ENCODE peak calls at places on chromosomes 7 and 10, in ten cellular contexts. One of them, this sample, is unnamed.

GRCh38 chr10:52954407-52954806 is 181.8 kb upstream of the MBL2 start:
- DNase-seq in heart left ventricle: no peak
- DNase-seq in A549: no peak
- DNase-seq in NB4: no peak
- DNase-seq in esophagus squamous epithelium: no peak
- DNase-seq in right lobe of liver: no peak
- DNase-seq in K562: no peak
- DNase-seq in vagina: no peak
- DNase-seq in lower leg skin: no peak
- DNase-seq in GM12891: no peak
- DNase-seq in this sample: no peak

GRCh38 chr7:33143996-33144718 is 14.8 kb downstream of the BBS9 start:
- DNase-seq in heart left ventricle: no peak
- DNase-seq in A549: no peak
- DNase-seq in NB4: no peak
- DNase-seq in esophagus squamous epithelium: no peak
- DNase-seq in right lobe of liver: no peak
- DNase-seq in K562: no peak
- DNase-seq in vagina: no peak
- DNase-seq in lower leg skin: no peak
- DNase-seq in GM12891: no peak
- DNase-seq in this sample: no peak

GRCh38 chr7:40572810-40573470 is 438.1 kb downstream of the SUGCT start:
- DNase-seq in heart left ventricle: no peak
- DNase-seq in A549: no peak
- DNase-seq in NB4: no peak
- DNase-seq in esophagus squamous epithelium: no peak
- DNase-seq in right lobe of liver: no peak
- DNase-seq in K562: no peak
- DNase-seq in vagina: no peak
- DNase-seq in lower leg skin: no peak
- DNase-seq in GM12891: no peak
- DNase-seq in this sample: no peak

GRCh38 chr10:88150338-88150737 is 286.9 kb downstream of the PTEN start:
- DNase-seq in heart left ventricle: no peak
- DNase-seq in A549: peak; percentile 74
- DNase-seq in NB4: no peak
- DNase-seq in esophagus squamous epithelium: no peak
- DNase-seq in right lobe of liver: no peak
- DNase-seq in K562: no peak
- DNase-seq in vagina: no peak
- DNase-seq in lower leg skin: no peak
- DNase-seq in GM12891: no peak
- DNase-seq in this sample: peak; percentile 32

GRCh38 chr7:40873248-40873647 is 738.4 kb downstream of the SUGCT start:
- DNase-seq in heart left ventricle: no peak
- DNase-seq in A549: no peak
- DNase-seq in NB4: no peak
- DNase-seq in esophagus squamous epithelium: no peak
- DNase-seq in right lobe of liver: no peak
- DNase-seq in K562: no peak
- DNase-seq in vagina: no peak
- DNase-seq in lower leg skin: no peak
- DNase-seq in GM12891: no peak
- DNase-seq in this sample: no peak

GRCh38 chr7:158043461-158044155 is 544.0 kb downstream of the PTPRN2 start:
- DNase-seq in heart left ventricle: peak; percentile 5
- DNase-seq in A549: no peak
- DNase-seq in NB4: no peak
- DNase-seq in esophagus squamous epithelium: no peak
- DNase-seq in right lobe of liver: no peak
- DNase-seq in K562: no peak
- DNase-seq in vagina: no peak
- DNase-seq in lower leg skin: no peak
- DNase-seq in GM12891: no peak
- DNase-seq in this sample: peak; percentile 78

GRCh38 chr10:1050145-1050544 is 1.2 kb upstream of the IDI1 start:
- DNase-seq in heart left ventricle: no peak
- DNase-seq in A549: peak; percentile 31
- DNase-seq in NB4: peak; percentile 42
- DNase-seq in esophagus squamous epithelium: no peak
- DNase-seq in right lobe of liver: no peak
- DNase-seq in K562: peak; percentile 79
- DNase-seq in vagina: no peak
- DNase-seq in lower leg skin: no peak
- DNase-seq in GM12891: no peak
- DNase-seq in this sample: peak; percentile 43

GRCh38 chr7:74311305-74311744 is 22.1 kb downstream of the CLIP2 start:
- DNase-seq in heart left ventricle: no peak
- DNase-seq in A549: no peak
- DNase-seq in NB4: peak; percentile 59
- DNase-seq in esophagus squamous epithelium: no peak
- DNase-seq in right lobe of liver: no peak
- DNase-seq in K562: no peak
- DNase-seq in vagina: no peak
- DNase-seq in lower leg skin: no peak
- DNase-seq in GM12891: no peak
- DNase-seq in this sample: no peak

GRCh38 chr10:110860576-110861241 is 11.0 kb upstream of the PDCD4 start:
- DNase-seq in heart left ventricle: no peak
- DNase-seq in A549: no peak
- DNase-seq in NB4: peak; percentile 43
- DNase-seq in esophagus squamous epithelium: no peak
- DNase-seq in right lobe of liver: no peak
- DNase-seq in K562: no peak
- DNase-seq in vagina: no peak
- DNase-seq in lower leg skin: no peak
- DNase-seq in GM12891: no peak
- DNase-seq in this sample: no peak

GRCh38 chr7:27462575-27463270 is 200.0 kb downstream of the HIBADH start:
- DNase-seq in heart left ventricle: peak; percentile 22
- DNase-seq in A549: no peak
- DNase-seq in NB4: peak; percentile 28
- DNase-seq in esophagus squamous epithelium: no peak
- DNase-seq in right lobe of liver: no peak
- DNase-seq in K562: no peak
- DNase-seq in vagina: no peak
- DNase-seq in lower leg skin: no peak
- DNase-seq in GM12891: no peak
- DNase-seq in this sample: no peak

GRCh38 chr10:110600487-110601101 is 33.1 kb downstream of the SMC3 start:
- DNase-seq in heart left ventricle: no peak
- DNase-seq in A549: peak; percentile 82
- DNase-seq in NB4: peak; percentile 80
- DNase-seq in esophagus squamous epithelium: no peak
- DNase-seq in right lobe of liver: no peak
- DNase-seq in K562: peak; percentile 62
- DNase-seq in vagina: no peak
- DNase-seq in lower leg skin: no peak
- DNase-seq in GM12891: no peak
- DNase-seq in this sample: no peak

GRCh38 chr10:72038458-72039001 is 49.8 kb downstream of the SPOCK2 start:
- DNase-seq in heart left ventricle: no peak
- DNase-seq in A549: no peak
- DNase-seq in NB4: no peak
- DNase-seq in esophagus squamous epithelium: no peak
- DNase-seq in right lobe of liver: no peak
- DNase-seq in K562: peak; percentile 40
- DNase-seq in vagina: no peak
- DNase-seq in lower leg skin: no peak
- DNase-seq in GM12891: no peak
- DNase-seq in this sample: peak; percentile 86

GRCh38 chr7:78039791-78040776 is 241.5 kb downstream of the PHTF2 start:
- DNase-seq in heart left ventricle: peak; percentile 29
- DNase-seq in A549: peak; percentile 36
- DNase-seq in NB4: peak; percentile 45
- DNase-seq in esophagus squamous epithelium: no peak
- DNase-seq in right lobe of liver: peak; percentile 35
- DNase-seq in K562: peak; percentile 81
- DNase-seq in vagina: no peak
- DNase-seq in lower leg skin: no peak
- DNase-seq in GM12891: peak; percentile 54
- DNase-seq in this sample: peak; percentile 53

GRCh38 chr10:96043895-96044580 is 655 bp downstream of the CCNJ start:
- DNase-seq in heart left ventricle: peak; percentile 34
- DNase-seq in A549: peak; percentile 40
- DNase-seq in NB4: peak; percentile 85
- DNase-seq in esophagus squamous epithelium: no peak
- DNase-seq in right lobe of liver: peak; percentile 44
- DNase-seq in K562: peak; percentile 57
- DNase-seq in vagina: no peak
- DNase-seq in lower leg skin: peak; percentile 17
- DNase-seq in GM12891: peak; percentile 56
- DNase-seq in this sample: peak; percentile 72

DNA sequence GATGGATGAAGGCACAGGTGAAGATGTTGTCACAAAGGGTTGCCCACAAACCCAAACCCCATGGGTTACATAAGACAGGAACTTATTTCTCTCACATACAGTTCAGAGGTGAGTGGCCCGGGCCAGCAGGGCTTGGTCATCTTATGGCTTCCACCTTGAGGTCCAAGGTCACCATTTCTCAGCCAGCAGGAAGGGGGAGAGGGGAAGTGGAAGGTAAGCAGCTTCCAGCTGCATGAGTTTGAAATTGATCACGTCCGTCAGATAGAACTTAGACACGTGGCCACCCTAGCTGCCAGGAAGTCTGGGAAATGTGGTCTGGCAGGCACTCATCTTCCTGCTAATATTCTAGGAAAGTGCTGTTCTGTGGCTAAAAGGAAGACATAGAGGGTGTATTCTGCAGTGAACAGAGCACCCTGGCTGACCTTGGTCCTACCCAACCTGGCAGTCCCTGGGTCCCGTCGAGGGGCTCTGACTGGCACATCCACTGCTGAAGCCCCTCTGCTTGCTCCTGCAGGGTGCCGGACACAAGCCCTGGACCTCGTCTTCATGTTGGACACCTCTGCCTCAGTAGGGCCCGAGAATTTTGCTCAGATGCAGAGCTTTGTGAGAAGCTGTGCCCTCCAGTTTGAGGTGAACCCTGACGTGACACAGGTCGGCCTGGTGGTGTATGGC is 49.5 kb downstream of the VWA2 start:
- DNase-seq in heart left ventricle: no peak
- DNase-seq in A549: no peak
- DNase-seq in NB4: no peak
- DNase-seq in esophagus squamous epithelium: no peak
- DNase-seq in right lobe of liver: no peak
- DNase-seq in K562: no peak
- DNase-seq in vagina: no peak
- DNase-seq in lower leg skin: no peak
- DNase-seq in GM12891: no peak
- DNase-seq in this sample: no peak
- TF ChIP-seq POLR2A in heart left ventricle: no peak
- TF ChIP-seq POLR2A in A549: no peak
- TF ChIP-seq POLR2A in NB4: no peak
- TF ChIP-seq POLR2A in esophagus squamous epithelium: no peak
- TF ChIP-seq POLR2A in right lobe of liver: no peak
- TF ChIP-seq POLR2A in K562: no peak
- TF ChIP-seq POLR2A in vagina: no peak
- TF ChIP-seq POLR2A in lower leg skin: no peak
- TF ChIP-seq POLR2A in GM12891: no peak
- TF ChIP-seq POLR2A in this sample: no peak

GRCh38 chr10:17644485-17644964 is 574 bp downstream of the STAM start:
- DNase-seq in heart left ventricle: no peak
- DNase-seq in A549: no peak
- DNase-seq in NB4: no peak
- DNase-seq in esophagus squamous epithelium: no peak
- DNase-seq in right lobe of liver: no peak
- DNase-seq in K562: peak; percentile 56
- DNase-seq in vagina: no peak
- DNase-seq in lower leg skin: no peak
- DNase-seq in GM12891: no peak
- DNase-seq in this sample: no peak

GRCh38 chr10:17643339-17643754 is 604 bp upstream of the STAM start:
- DNase-seq in heart left ventricle: peak; percentile 75
- DNase-seq in A549: peak; percentile 87
- DNase-seq in NB4: no peak
- DNase-seq in esophagus squamous epithelium: no peak
- DNase-seq in right lobe of liver: peak; percentile 65
- DNase-seq in K562: no peak
- DNase-seq in vagina: peak; percentile 88
- DNase-seq in lower leg skin: peak; percentile 71
- DNase-seq in GM12891: no peak
- DNase-seq in this sample: peak; percentile 85

GRCh38 chr10:17645591-17646345 is 1.8 kb downstream of the STAM start:
- DNase-seq in heart left ventricle: no peak
- DNase-seq in A549: no peak
- DNase-seq in NB4: peak; percentile 6
- DNase-seq in esophagus squamous epithelium: no peak
- DNase-seq in right lobe of liver: no peak
- DNase-seq in K562: peak; percentile 40
- DNase-seq in vagina: no peak
- DNase-seq in lower leg skin: no peak
- DNase-seq in GM12891: no peak
- DNase-seq in this sample: no peak

GRCh38 chr10:17647316-17647715 is 3.4 kb downstream of the STAM start:
- DNase-seq in heart left ventricle: peak; percentile 34
- DNase-seq in A549: no peak
- DNase-seq in NB4: peak; percentile 57
- DNase-seq in esophagus squamous epithelium: no peak
- DNase-seq in right lobe of liver: no peak
- DNase-seq in K562: no peak
- DNase-seq in vagina: no peak
- DNase-seq in lower leg skin: no peak
- DNase-seq in GM12891: no peak
- DNase-seq in this sample: no peak

GRCh38 chr10:17643755-17644484 is at the start of gene STAM:
- DNase-seq in heart left ventricle: peak; percentile 92
- DNase-seq in A549: peak; percentile 92
- DNase-seq in NB4: peak; percentile 90
- DNase-seq in esophagus squamous epithelium: peak; percentile 37
- DNase-seq in right lobe of liver: peak; percentile 93
- DNase-seq in K562: peak; percentile 94
- DNase-seq in vagina: peak; percentile 90
- DNase-seq in lower leg skin: peak; percentile 83
- DNase-seq in GM12891: peak; percentile 64
- DNase-seq in this sample: peak; percentile 90
- TF ChIP-seq POLR2A in heart left ventricle: no peak
- TF ChIP-seq POLR2A in A549: peak; percentile 29
- TF ChIP-seq POLR2A in NB4: peak; percentile 63
- TF ChIP-seq POLR2A in esophagus squamous epithelium: peak; percentile 62
- TF ChIP-seq POLR2A in right lobe of liver: peak; percentile 61
- TF ChIP-seq POLR2A in K562: peak; percentile 92
- TF ChIP-seq POLR2A in vagina: no peak
- TF ChIP-seq POLR2A in lower leg skin: no peak
- TF ChIP-seq POLR2A in GM12891: peak; percentile 88
- TF ChIP-seq POLR2A in this sample: no peak

GRCh38 chr7:99312316-99313203 is 13.1 kb upstream of the ARPC1A start:
- DNase-seq in heart left ventricle: peak; percentile 60
- DNase-seq in A549: peak; percentile 61
- DNase-seq in NB4: peak; percentile 79
- DNase-seq in esophagus squamous epithelium: no peak
- DNase-seq in right lobe of liver: peak; percentile 40
- DNase-seq in K562: peak; percentile 85
- DNase-seq in vagina: no peak
- DNase-seq in lower leg skin: peak; percentile 63
- DNase-seq in GM12891: peak; percentile 47
- DNase-seq in this sample: peak; percentile 73
- TF ChIP-seq POLR2A in heart left ventricle: no peak
- TF ChIP-seq POLR2A in A549: no peak
- TF ChIP-seq POLR2A in NB4: no peak
- TF ChIP-seq POLR2A in esophagus squamous epithelium: no peak
- TF ChIP-seq POLR2A in right lobe of liver: no peak
- TF ChIP-seq POLR2A in K562: no peak
- TF ChIP-seq POLR2A in vagina: no peak
- TF ChIP-seq POLR2A in lower leg skin: no peak
- TF ChIP-seq POLR2A in GM12891: no peak
- TF ChIP-seq POLR2A in this sample: no peak

GRCh38 chr7:139035588-139036353 is at the start of gene ZC3HAV1L:
- DNase-seq in heart left ventricle: peak; percentile 72
- DNase-seq in A549: peak; percentile 84
- DNase-seq in NB4: peak; percentile 89
- DNase-seq in esophagus squamous epithelium: no peak
- DNase-seq in right lobe of liver: peak; percentile 68
- DNase-seq in K562: no peak
- DNase-seq in vagina: no peak
- DNase-seq in lower leg skin: peak; percentile 35
- DNase-seq in GM12891: peak; percentile 79
- DNase-seq in this sample: peak; percentile 63
- TF ChIP-seq POLR2A in heart left ventricle: no peak
- TF ChIP-seq POLR2A in A549: peak; percentile 94
- TF ChIP-seq POLR2A in NB4: peak; percentile 82
- TF ChIP-seq POLR2A in esophagus squamous epithelium: no peak
- TF ChIP-seq POLR2A in right lobe of liver: peak; percentile 17
- TF ChIP-seq POLR2A in K562: no peak
- TF ChIP-seq POLR2A in vagina: no peak
- TF ChIP-seq POLR2A in lower leg skin: no peak
- TF ChIP-seq POLR2A in GM12891: peak; percentile 70
- TF ChIP-seq POLR2A in this sample: peak; percentile 45

This sample was measured in adrenal gland.